ENCODE peak calls at places on chromosome 18, in five cellular contexts. P is H9, U is neuronal stem cell, T is H1, K is mesenchymal stem cell. O is an unnamed sample.

GRCh38 chr18:22159014-22159413 is 10.4 kb upstream of the GATA6 start:
- DNase-seq in T (no peak), P (no peak), K (no peak), U (no peak), O (no peak)

GRCh38 chr18:50917021-50917420 is 38.1 kb downstream of the ME2 start:
- DNase-seq in T (no peak), K (no peak), P (no peak), U (no peak), O (peak)

GRCh38 chr18:13653746-13654455 is 72.5 kb downstream of the FAM210A start:
- DNase-seq in K (no peak), U (no peak), T (no peak), P (no peak), O (no peak)

GRCh38 chr18:44793186-44793585 is 112.5 kb downstream of the SETBP1 start:
- DNase-seq in K (no peak), U (no peak), P (no peak), T (no peak), O (no peak)

GRCh38 chr18:59054892-59055291 is 84.8 kb upstream of the SEC11C start:
- DNase-seq in P (no peak), U (no peak), K (peak), T (no peak), O (no peak)

GRCh38 chr18:45171575-45172225 is 443.6 kb upstream of the SLC14A2 start:
- DNase-seq in U (no peak), P (no peak), T (no peak), K (no peak), O (no peak)

GRCh38 chr18:31185551-31185950 is 22.9 kb upstream of the DSC1 start:
- DNase-seq in T (no peak), K (no peak), U (no peak), P (no peak), O (no peak)

GRCh38 chr18:9845256-9845655 is 40.5 kb upstream of the TXNDC2 start:
- DNase-seq in T (no peak), K (no peak), U (no peak), P (no peak), O (no peak)

GRCh38 chr18:58355243-58355642 is 273.6 kb downstream of the ALPK2 start:
- DNase-seq in U (no peak), P (no peak), K (no peak), T (no peak), O (no peak)

GRCh38 chr18:9506046-9506792 is 30.9 kb downstream of the RALBP1 start:
- DNase-seq in T (no peak), U (no peak), K (no peak), P (no peak), O (peak)

GRCh38 chr18:63255435-63255834 is 64.1 kb downstream of the BCL2 start:
- DNase-seq in K (no peak), T (no peak), U (no peak), P (no peak), O (no peak)

GRCh38 chr18:46660955-46661749 is 4.1 kb upstream of the LOXHD1 start:
- DNase-seq in K (peak), U (peak), T (peak), P (peak), O (peak)

GRCh38 chr18:8629602-8630001 is 20.4 kb downstream of the RAB12 start:
- DNase-seq in K (no peak), P (no peak), U (no peak), T (no peak), O (no peak)

GRCh38 chr18:22691988-22692710 is 241.0 kb upstream of the RBBP8 start:
- DNase-seq in K (peak), T (no peak), P (no peak), U (no peak), O (peak)

GRCh38 chr18:59697236-59697932 is at the start of gene CCBE1:
- DNase-seq in K (peak), T (peak), U (peak), P (peak), O (peak)

GRCh38 chr18:38006541-38006940 is 440.9 kb upstream of the CELF4 start:
- DNase-seq in K (no peak), P (no peak), U (no peak), T (no peak), O (no peak)

GRCh38 chr18:35241523-35241804 is 630 bp downstream of the ZNF397 start:
- DNase-seq in P (no peak), T (no peak), U (no peak), K (no peak), O (no peak)

GRCh38 chr18:76441668-76442412 is 53.2 kb downstream of the ZNF516 start:
- DNase-seq in T (no peak), K (no peak), U (no peak), P (no peak), O (no peak)

GRCh38 chr18:9653390-9653789 is 39.0 kb upstream of the PPP4R1 start:
- DNase-seq in U (no peak), T (no peak), P (no peak), K (peak), O (no peak)

GRCh38 chr18:10682368-10682714 is 156.5 kb downstream of the NAPG start:
- DNase-seq in T (no peak), U (no peak), P (no peak), K (no peak), O (no peak)

GRCh38 chr18:63336366-63337099 is 17.0 kb upstream of the BCL2 start:
- DNase-seq in T (no peak), U (no peak), K (peak), P (no peak), O (peak)

GRCh38 chr18:36058674-36059073 is 8.7 kb downstream of the RPRD1A start:
- DNase-seq in K (no peak), T (no peak), P (no peak), U (no peak), O (no peak)

GRCh38 chr18:61583548-61583947 is 250.3 kb downstream of the CDH20 start:
- DNase-seq in U (no peak), K (no peak), P (no peak), T (no peak), O (no peak)

DNA sequence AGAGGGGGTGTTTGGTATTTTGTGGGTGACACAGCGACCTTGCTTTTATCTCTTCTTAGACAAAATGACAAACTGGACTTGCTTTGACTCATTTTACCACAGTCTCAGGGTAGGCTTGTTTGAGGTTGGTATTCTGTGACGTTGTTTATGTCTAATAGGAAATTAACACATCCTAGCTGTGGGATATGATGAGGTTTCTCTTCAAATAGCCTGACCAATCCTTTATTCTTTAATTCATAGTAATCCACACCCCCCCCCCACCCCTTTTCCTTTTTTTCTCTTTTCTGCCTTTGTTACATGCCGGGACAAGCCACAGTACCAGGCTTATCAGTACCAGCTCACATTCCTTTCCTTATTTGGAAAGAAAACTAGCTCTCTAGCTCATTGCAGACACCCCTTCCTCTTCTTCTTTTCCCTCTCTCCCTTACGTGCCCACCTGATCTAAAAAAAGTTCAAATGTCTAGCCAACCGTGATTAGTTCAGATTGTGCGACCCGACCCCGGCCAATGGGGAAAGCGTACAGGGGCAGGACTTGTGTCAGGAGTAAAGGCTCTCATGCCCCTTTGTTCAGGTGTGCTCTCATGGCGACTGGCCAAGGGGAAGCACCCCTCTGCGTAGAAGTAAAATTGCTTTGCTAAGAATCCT is 52.2 kb upstream of the PTPRM start:
- DNase-seq in T (peak), U (peak), P (peak), K (no peak), O (no peak)
- H2BK15ac ChIP-seq in T (no peak), U (no peak), P (no peak), K (no peak), O (no peak)

GRCh38 chr18:6781179-6781714 is 51.7 kb downstream of the ARHGAP28 start:
- DNase-seq in T (no peak), P (no peak), K (peak), U (no peak), O (no peak)

GRCh38 chr18:6782861-6783260 is 53.3 kb downstream of the ARHGAP28 start:
- DNase-seq in P (no peak), K (no peak), U (no peak), T (no peak), O (no peak)

GRCh38 chr18:6781846-6782245 is 52.3 kb downstream of the ARHGAP28 start:
- DNase-seq in T (no peak), K (peak), U (no peak), P (no peak), O (peak)

GRCh38 chr18:6785411-6785810 is 55.9 kb downstream of the ARHGAP28 start:
- DNase-seq in K (no peak), U (no peak), T (no peak), P (no peak), O (no peak)

GRCh38 chr18:6785001-6785400 is 55.5 kb downstream of the ARHGAP28 start:
- DNase-seq in P (no peak), K (no peak), T (no peak), U (no peak), O (peak)
- H3K14ac ChIP-seq in P (no peak), K (no peak), T (no peak), U (no peak), O (peak)

DNA sequence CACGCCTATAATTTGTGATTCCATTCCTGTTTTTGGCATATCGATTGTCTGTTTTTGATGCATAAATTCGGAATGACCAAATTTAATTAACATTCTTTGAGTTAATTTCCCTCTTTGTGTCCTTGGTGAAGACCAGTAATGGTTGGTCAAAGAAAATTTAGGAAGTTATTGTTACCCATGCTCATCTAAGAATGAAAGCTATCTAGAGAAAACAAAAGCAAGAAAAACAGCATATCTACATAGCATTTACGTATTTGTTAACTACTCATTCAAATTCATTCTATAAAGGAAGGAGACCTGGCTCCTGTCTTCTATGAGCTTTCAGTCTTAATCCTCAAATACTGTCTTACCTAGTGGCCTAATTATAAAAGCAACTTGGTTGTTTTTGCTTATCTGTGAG is 59.2 kb upstream of the CHST9 start:
- DNase-seq in U (no peak), K (no peak), P (no peak), T (no peak), O (no peak)
- H2BK15ac ChIP-seq in U (no peak), K (no peak), P (no peak), T (no peak), O (no peak)

GRCh38 chr18:48934708-48935432 is 15.9 kb downstream of the SMAD7 start:
- DNase-seq in P (no peak), U (no peak), T (no peak), K (peak), O (no peak)

GRCh38 chr18:48932462-48932818 is 18.3 kb downstream of the SMAD7 start:
- DNase-seq in U (no peak), T (no peak), K (no peak), P (no peak), O (no peak)

GRCh38 chr18:48934400-48934707 is 16.4 kb downstream of the SMAD7 start:
- DNase-seq in U (no peak), P (no peak), T (no peak), K (no peak), O (no peak)

GRCh38 chr18:48932822-48933510 is 17.8 kb downstream of the SMAD7 start:
- DNase-seq in K (peak), P (no peak), T (no peak), U (no peak), O (no peak)

GRCh38 chr18:48933578-48934399 is 17.0 kb downstream of the SMAD7 start:
- DNase-seq in T (no peak), K (no peak), U (no peak), P (no peak), O (no peak)
- H3K14ac ChIP-seq in T (no peak), K (no peak), U (no peak), P (no peak), O (peak)